ENCODE peak calls at places on chromosomes 16 and 17, in seven cellular contexts. One of them, this sample, is unnamed.

GRCh38 chr16:71811261-71811803 is 2.7 kb upstream of the AP1G1 start:
- DNase-seq in EL: no peak
- DNase-seq in GM20000: no peak
- DNase-seq in AG20443: no peak
- DNase-seq in left colon: no peak
- DNase-seq in SJSA1: no peak
- DNase-seq in GM04504: no peak
- DNase-seq in this sample: no peak

GRCh38 chr16:66328282-66328681 is 38.2 kb upstream of the CDH5 start:
- DNase-seq in left colon: no peak
- DNase-seq in AG20443: no peak
- DNase-seq in EL: no peak
- DNase-seq in SJSA1: no peak
- DNase-seq in GM20000: no peak
- DNase-seq in GM04504: no peak
- DNase-seq in this sample: no peak

GRCh38 chr17:2718150-2718938 is 6.8 kb upstream of the CLUH start:
- DNase-seq in GM04504: no peak
- DNase-seq in left colon: no peak
- DNase-seq in GM20000: no peak
- DNase-seq in SJSA1: no peak
- DNase-seq in AG20443: no peak
- DNase-seq in EL: peak
- DNase-seq in this sample: no peak

GRCh38 chr16:27149986-27150385 is 53.3 kb upstream of the KDM8 start:
- DNase-seq in GM20000: no peak
- DNase-seq in AG20443: no peak
- DNase-seq in SJSA1: no peak
- DNase-seq in GM04504: no peak
- DNase-seq in left colon: no peak
- DNase-seq in EL: no peak
- DNase-seq in this sample: no peak

GRCh38 chr17:81250286-81251090 is 11.4 kb downstream of the NDUFAF8 start:
- DNase-seq in GM04504: no peak
- DNase-seq in left colon: no peak
- DNase-seq in SJSA1: no peak
- DNase-seq in AG20443: no peak
- DNase-seq in GM20000: no peak
- DNase-seq in EL: no peak
- DNase-seq in this sample: no peak

GRCh38 chr17:15928286-15928785 is 16.6 kb upstream of the ADORA2B start:
- DNase-seq in GM04504: no peak
- DNase-seq in EL: no peak
- DNase-seq in SJSA1: no peak
- DNase-seq in GM20000: no peak
- DNase-seq in AG20443: no peak
- DNase-seq in left colon: no peak
- DNase-seq in this sample: no peak

GRCh38 chr16:87562201-87562600 is 40.1 kb upstream of the JPH3 start:
- DNase-seq in GM20000: no peak
- DNase-seq in EL: no peak
- DNase-seq in SJSA1: no peak
- DNase-seq in left colon: no peak
- DNase-seq in AG20443: no peak
- DNase-seq in GM04504: no peak
- DNase-seq in this sample: no peak

GRCh38 chr16:6725634-6726331 is 606.9 kb upstream of the RBFOX1 start:
- DNase-seq in EL: no peak
- DNase-seq in GM20000: no peak
- DNase-seq in left colon: no peak
- DNase-seq in SJSA1: no peak
- DNase-seq in GM04504: no peak
- DNase-seq in AG20443: no peak
- DNase-seq in this sample: no peak

GRCh38 chr16:70701998-70702397 is 16.1 kb upstream of the MTSS2 start:
- DNase-seq in AG20443: no peak
- DNase-seq in left colon: no peak
- DNase-seq in EL: no peak
- DNase-seq in GM04504: no peak
- DNase-seq in GM20000: no peak
- DNase-seq in SJSA1: no peak
- DNase-seq in this sample: no peak

GRCh38 chr17:63150466-63150865 is 184.4 kb downstream of the TANC2 start:
- DNase-seq in GM20000: no peak
- DNase-seq in GM04504: no peak
- DNase-seq in EL: no peak
- DNase-seq in left colon: no peak
- DNase-seq in AG20443: no peak
- DNase-seq in SJSA1: no peak
- DNase-seq in this sample: no peak

GRCh38 chr16:70522216-70523000 is 946 bp downstream of the COG4 start:
- DNase-seq in EL: no peak
- DNase-seq in GM04504: no peak
- DNase-seq in AG20443: no peak
- DNase-seq in left colon: no peak
- DNase-seq in SJSA1: peak
- DNase-seq in GM20000: peak
- DNase-seq in this sample: no peak

GRCh38 chr16:86761117-86761971 is 183.0 kb downstream of the FOXL1 start:
- DNase-seq in left colon: peak
- DNase-seq in SJSA1: peak
- DNase-seq in GM20000: peak
- DNase-seq in EL: peak
- DNase-seq in GM04504: no peak
- DNase-seq in AG20443: peak
- DNase-seq in this sample: peak

GRCh38 chr17:80101946-80102706 is 745 bp downstream of the GAA start:
- DNase-seq in GM20000: peak
- DNase-seq in EL: peak
- DNase-seq in AG20443: peak
- DNase-seq in GM04504: no peak
- DNase-seq in left colon: no peak
- DNase-seq in SJSA1: no peak
- DNase-seq in this sample: no peak